ENCODE peak calls at places on chromosomes 16 and 17, in six cellular contexts. One of them, this sample, is unnamed.

GRCh38 chr17:65677932-65678331 is 116.5 kb upstream of the AXIN2 start:
- DNase-seq in PC-3: peak
- DNase-seq in MM.1S: no peak
- DNase-seq in DND-41: no peak
- DNase-seq in fibroblast of lung: no peak
- DNase-seq in IMR-90: peak
- DNase-seq in this sample: no peak

GRCh38 chr17:49528966-49529365 is 33.9 kb downstream of the NGFR start:
- DNase-seq in PC-3: no peak
- DNase-seq in MM.1S: no peak
- DNase-seq in DND-41: no peak
- DNase-seq in fibroblast of lung: no peak
- DNase-seq in IMR-90: no peak
- DNase-seq in this sample: no peak

GRCh38 chr17:65515959-65516948 is 45.2 kb downstream of the AXIN2 start:
- DNase-seq in PC-3: no peak
- DNase-seq in MM.1S: no peak
- DNase-seq in DND-41: no peak
- DNase-seq in fibroblast of lung: peak
- DNase-seq in IMR-90: peak
- DNase-seq in this sample: no peak

GRCh38 chr16:23365602-23366240 is 63.6 kb downstream of the SCNN1B start:
- DNase-seq in PC-3: peak
- DNase-seq in MM.1S: peak
- DNase-seq in DND-41: no peak
- DNase-seq in fibroblast of lung: no peak
- DNase-seq in IMR-90: no peak
- DNase-seq in this sample: no peak

GRCh38 chr16:71467810-71468209 is 5.8 kb upstream of the ZNF23 start:
- DNase-seq in PC-3: peak
- DNase-seq in MM.1S: peak
- DNase-seq in DND-41: peak
- DNase-seq in fibroblast of lung: peak
- DNase-seq in IMR-90: peak
- DNase-seq in this sample: no peak

GRCh38 chr17:34291721-34292348 is 6.3 kb downstream of the CCL11 start:
- DNase-seq in PC-3: peak
- DNase-seq in MM.1S: no peak
- DNase-seq in DND-41: no peak
- DNase-seq in fibroblast of lung: no peak
- DNase-seq in IMR-90: no peak
- DNase-seq in this sample: no peak

GRCh38 chr17:69696645-69697044 is 282.1 kb downstream of the MAP2K6 start:
- DNase-seq in PC-3: no peak
- DNase-seq in MM.1S: no peak
- DNase-seq in DND-41: no peak
- DNase-seq in fibroblast of lung: peak
- DNase-seq in IMR-90: peak
- DNase-seq in this sample: no peak

GRCh38 chr17:30605523-30605922 is 128.3 kb downstream of the GOSR1 start:
- DNase-seq in PC-3: no peak
- DNase-seq in MM.1S: no peak
- DNase-seq in DND-41: no peak
- DNase-seq in fibroblast of lung: no peak
- DNase-seq in IMR-90: no peak
- DNase-seq in this sample: no peak

GRCh38 chr16:72832640-72833039 is 215.3 kb downstream of the ZFHX3 start:
- DNase-seq in PC-3: peak
- DNase-seq in MM.1S: peak
- DNase-seq in DND-41: peak
- DNase-seq in fibroblast of lung: peak
- DNase-seq in IMR-90: peak
- DNase-seq in this sample: peak

GRCh38 chr16:29977063-29977462 is 3.4 kb downstream of the TAOK2 start:
- DNase-seq in PC-3: no peak
- DNase-seq in MM.1S: no peak
- DNase-seq in DND-41: no peak
- DNase-seq in fibroblast of lung: no peak
- DNase-seq in IMR-90: no peak
- DNase-seq in this sample: no peak

GRCh38 chr16:19666451-19666850 is 51.6 kb downstream of the KNOP1 start:
- DNase-seq in PC-3: no peak
- DNase-seq in MM.1S: no peak
- DNase-seq in DND-41: no peak
- DNase-seq in fibroblast of lung: no peak
- DNase-seq in IMR-90: no peak
- DNase-seq in this sample: no peak

GRCh38 chr16:5428932-5429331 is 331.3 kb upstream of the EEF2KMT start:
- DNase-seq in PC-3: peak
- DNase-seq in MM.1S: no peak
- DNase-seq in DND-41: no peak
- DNase-seq in fibroblast of lung: no peak
- DNase-seq in IMR-90: no peak
- DNase-seq in this sample: no peak

GRCh38 chr17:58083491-58084316 is 485 bp downstream of the DYNLL2 start:
- DNase-seq in PC-3: peak
- DNase-seq in MM.1S: peak
- DNase-seq in DND-41: peak
- DNase-seq in fibroblast of lung: peak
- DNase-seq in IMR-90: peak
- DNase-seq in this sample: no peak

GRCh38 chr16:67873435-67874146 is 739 bp downstream of the EDC4 start:
- DNase-seq in PC-3: no peak
- DNase-seq in MM.1S: no peak
- DNase-seq in DND-41: no peak
- DNase-seq in fibroblast of lung: peak
- DNase-seq in IMR-90: peak
- DNase-seq in this sample: no peak

GRCh38 chr17:73340093-73340596 is 28.3 kb upstream of the CDC42EP4 start:
- DNase-seq in PC-3: peak
- DNase-seq in MM.1S: no peak
- DNase-seq in DND-41: no peak
- DNase-seq in fibroblast of lung: peak
- DNase-seq in IMR-90: peak
- DNase-seq in this sample: peak

GRCh38 chr17:58254803-58255202 is 16.4 kb downstream of the LPO start:
- DNase-seq in PC-3: peak
- DNase-seq in MM.1S: no peak
- DNase-seq in DND-41: no peak
- DNase-seq in fibroblast of lung: no peak
- DNase-seq in IMR-90: no peak
- DNase-seq in this sample: no peak

GRCh38 chr17:40320771-40321501 is 12.0 kb downstream of the RARA start:
- DNase-seq in PC-3: no peak
- DNase-seq in MM.1S: peak
- DNase-seq in DND-41: no peak
- DNase-seq in fibroblast of lung: no peak
- DNase-seq in IMR-90: no peak
- DNase-seq in this sample: no peak

GRCh38 chr17:4476512-4477070 is 22.1 kb upstream of the SPNS2 start:
- DNase-seq in PC-3: no peak
- DNase-seq in MM.1S: no peak
- DNase-seq in DND-41: no peak
- DNase-seq in fibroblast of lung: no peak
- DNase-seq in IMR-90: no peak
- DNase-seq in this sample: no peak

GRCh38 chr16:495127-495748 is 32.3 kb upstream of the CAPN15 start:
- DNase-seq in PC-3: peak
- DNase-seq in MM.1S: no peak
- DNase-seq in DND-41: peak
- DNase-seq in fibroblast of lung: peak
- DNase-seq in IMR-90: peak
- DNase-seq in this sample: no peak

GRCh38 chr16:489606-490005 is 37.9 kb upstream of the CAPN15 start:
- DNase-seq in PC-3: no peak
- DNase-seq in MM.1S: no peak
- DNase-seq in DND-41: no peak
- DNase-seq in fibroblast of lung: no peak
- DNase-seq in IMR-90: no peak
- DNase-seq in this sample: no peak

GRCh38 chr16:492211-492875 is 35.2 kb upstream of the CAPN15 start:
- DNase-seq in PC-3: no peak
- DNase-seq in MM.1S: no peak
- DNase-seq in DND-41: no peak
- DNase-seq in fibroblast of lung: no peak
- DNase-seq in IMR-90: no peak
- DNase-seq in this sample: no peak

GRCh38 chr16:491225-491919 is 36.1 kb upstream of the CAPN15 start:
- DNase-seq in PC-3: no peak
- DNase-seq in MM.1S: no peak
- DNase-seq in DND-41: no peak
- DNase-seq in fibroblast of lung: no peak
- DNase-seq in IMR-90: no peak
- DNase-seq in this sample: no peak

DNA sequence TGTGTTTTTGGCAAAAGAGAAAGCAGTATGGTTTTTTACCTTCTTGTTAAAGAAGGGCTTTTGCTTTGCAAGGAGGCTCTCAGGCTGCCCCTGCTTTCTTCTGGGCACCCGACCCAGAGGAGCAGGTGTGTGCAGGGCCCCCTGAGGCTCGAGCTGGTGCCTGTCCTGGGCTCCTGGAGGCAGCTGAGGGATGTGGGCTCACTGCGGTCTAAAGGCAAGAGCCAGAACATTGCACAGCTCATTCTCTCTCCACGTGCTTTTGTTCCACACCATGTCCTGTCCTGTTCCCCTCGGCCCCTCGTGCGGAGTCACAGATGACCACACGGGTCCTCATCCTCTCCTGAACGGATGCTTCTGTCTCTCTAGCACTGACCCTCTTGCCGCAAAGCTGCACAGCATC is 36.7 kb upstream of the CAPN15 start:
- DNase-seq in PC-3: no peak
- DNase-seq in MM.1S: no peak
- DNase-seq in DND-41: no peak
- DNase-seq in fibroblast of lung: no peak
- DNase-seq in IMR-90: no peak
- DNase-seq in this sample: no peak
- H3K4me2 ChIP-seq in PC-3: no peak
- H3K4me2 ChIP-seq in MM.1S: no peak
- H3K4me2 ChIP-seq in DND-41: no peak
- H3K4me2 ChIP-seq in fibroblast of lung: no peak
- H3K4me2 ChIP-seq in IMR-90: no peak
- H3K4me2 ChIP-seq in this sample: no peak

DNA sequence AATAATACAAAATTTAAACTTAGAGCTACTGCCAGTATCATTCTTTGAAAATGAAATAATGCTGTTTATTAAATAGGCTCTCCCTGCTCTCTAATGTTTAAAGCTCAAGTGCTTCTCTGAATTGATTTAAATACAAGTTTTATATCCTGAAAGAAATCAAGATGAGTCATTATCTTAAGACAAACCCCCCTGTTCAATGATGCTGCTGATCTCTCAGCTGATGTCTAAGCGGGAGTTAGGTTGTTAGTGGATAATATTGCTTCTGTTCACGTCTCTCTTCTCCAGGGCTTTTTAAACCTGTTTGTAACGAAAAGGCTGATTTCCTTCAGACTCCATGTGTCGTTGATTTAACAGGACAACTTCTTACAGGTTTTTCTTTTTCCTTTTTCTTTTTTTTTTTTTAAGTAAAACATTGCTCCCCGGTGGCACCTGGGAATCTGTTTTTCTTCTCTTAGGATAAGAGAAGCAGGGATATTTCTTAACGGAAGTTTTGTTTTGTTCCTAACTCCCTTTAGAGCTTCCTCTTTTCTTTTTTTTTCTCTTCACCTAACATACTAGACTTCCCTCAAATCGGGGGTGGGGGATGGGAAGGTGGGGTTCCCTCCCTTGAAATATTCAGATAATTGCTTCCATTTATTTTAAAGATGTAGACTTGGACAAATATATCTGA is 804 bp upstream of the LYRM9 start:
- DNase-seq in PC-3: no peak
- DNase-seq in MM.1S: no peak
- DNase-seq in DND-41: no peak
- DNase-seq in fibroblast of lung: no peak
- DNase-seq in IMR-90: no peak
- DNase-seq in this sample: no peak
- H3K9ac ChIP-seq in PC-3: no peak
- H3K9ac ChIP-seq in MM.1S: no peak
- H3K9ac ChIP-seq in DND-41: no peak
- H3K9ac ChIP-seq in fibroblast of lung: no peak
- H3K9ac ChIP-seq in IMR-90: no peak
- H3K9ac ChIP-seq in this sample: no peak

GRCh38 chr17:56851008-56851407 is 17.1 kb downstream of the DGKE start:
- DNase-seq in PC-3: no peak
- DNase-seq in MM.1S: peak
- DNase-seq in DND-41: no peak
- DNase-seq in fibroblast of lung: no peak
- DNase-seq in IMR-90: no peak
- DNase-seq in this sample: no peak
- H3K4me2 ChIP-seq in PC-3: no peak
- H3K4me2 ChIP-seq in MM.1S: peak
- H3K4me2 ChIP-seq in DND-41: no peak
- H3K4me2 ChIP-seq in fibroblast of lung: no peak
- H3K4me2 ChIP-seq in IMR-90: no peak
- H3K4me2 ChIP-seq in this sample: no peak

DNA sequence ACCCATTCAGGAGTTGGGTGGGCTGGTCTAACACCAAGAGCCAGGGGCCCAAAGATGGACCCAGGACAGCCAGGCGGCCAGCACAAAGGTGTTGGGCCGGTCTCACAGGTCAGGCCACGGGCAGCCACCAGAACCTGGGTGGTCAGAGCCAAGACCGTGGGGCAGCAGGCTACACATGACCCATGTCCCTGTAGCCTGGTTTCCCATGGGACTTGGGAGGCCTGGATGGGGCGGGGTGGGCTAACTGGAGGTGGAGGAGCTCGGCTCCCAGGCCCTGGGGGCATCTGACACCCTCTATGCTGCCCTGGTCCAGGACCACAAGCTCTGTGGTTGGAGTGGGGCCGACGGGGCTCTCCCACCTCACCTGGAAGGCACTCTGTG is 17.2 kb downstream of the CTU2 start:
- DNase-seq in PC-3: no peak
- DNase-seq in MM.1S: no peak
- DNase-seq in DND-41: no peak
- DNase-seq in fibroblast of lung: no peak
- DNase-seq in IMR-90: no peak
- DNase-seq in this sample: no peak
- H3K9ac ChIP-seq in PC-3: no peak
- H3K9ac ChIP-seq in MM.1S: no peak
- H3K9ac ChIP-seq in DND-41: no peak
- H3K9ac ChIP-seq in fibroblast of lung: no peak
- H3K9ac ChIP-seq in IMR-90: no peak
- H3K9ac ChIP-seq in this sample: no peak

DNA sequence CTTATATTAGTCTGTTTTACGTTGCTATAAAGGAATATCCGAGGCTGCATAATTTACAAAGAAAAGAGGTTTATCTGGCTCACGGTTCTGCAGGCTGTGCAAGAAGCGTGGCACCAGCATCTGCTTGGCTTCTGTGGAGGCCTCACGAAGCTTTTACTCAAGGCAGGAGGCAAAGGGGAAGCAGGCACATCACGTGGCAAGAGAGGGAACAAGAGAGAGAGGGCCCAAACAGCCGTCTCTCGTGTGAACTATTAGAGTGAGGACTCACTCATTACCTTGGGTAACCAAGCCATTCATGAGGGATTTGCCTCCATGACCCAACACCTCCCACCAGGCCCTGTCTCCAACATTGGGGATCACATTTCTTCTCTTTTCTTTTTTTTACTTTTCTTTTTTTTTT is 7.5 kb upstream of the ALKBH5 start:
- DNase-seq in PC-3: no peak
- DNase-seq in MM.1S: no peak
- DNase-seq in DND-41: no peak
- DNase-seq in fibroblast of lung: no peak
- DNase-seq in IMR-90: no peak
- DNase-seq in this sample: no peak
- H3K4me2 ChIP-seq in PC-3: no peak
- H3K4me2 ChIP-seq in MM.1S: no peak
- H3K4me2 ChIP-seq in DND-41: no peak
- H3K4me2 ChIP-seq in fibroblast of lung: no peak
- H3K4me2 ChIP-seq in IMR-90: no peak
- H3K4me2 ChIP-seq in this sample: no peak

This sample was measured in keratinocyte.